ENCODE peak calls at places on chromosomes 1 and 21, in nine cellular contexts. M, W, K, J, P, Z, Y, R and S are unnamed samples.

GRCh38 chr1:106465666-106466065 is 590.8 kb upstream of the PRMT6 start:
- DNase-seq in M (no peak), W (no peak), K (no peak), J (no peak), P (no peak), Z (no peak), Y (no peak), R (no peak), S (no peak)

GRCh38 chr1:179825798-179826460 is 51.7 kb downstream of the TOR1AIP2 start:
- DNase-seq in M (no peak), W (no peak), K (no peak), J (no peak), P (no peak), Z (no peak), Y (no peak), R (no peak), S (no peak)

GRCh38 chr1:102262994-102263393 is 266.3 kb upstream of the OLFM3 start:
- DNase-seq in M (no peak), W (no peak), K (no peak), J (no peak), P (no peak), Z (no peak), Y (no peak), R (no peak), S (no peak)

GRCh38 chr1:248404024-248404423 is 1.2 kb downstream of the OR2T1 start:
- DNase-seq in M (no peak), W (no peak), K (no peak), J (no peak), P (peak), Z (no peak), Y (no peak), R (peak), S (no peak)

GRCh38 chr1:199029401-199029800 is 390.6 kb downstream of the PTPRC start:
- DNase-seq in M (no peak), W (no peak), K (no peak), J (no peak), P (no peak), Z (no peak), Y (no peak), R (no peak), S (no peak)

GRCh38 chr1:29381426-29381825 is 145.1 kb downstream of the PTPRU start:
- DNase-seq in M (no peak), W (no peak), K (no peak), J (no peak), P (no peak), Z (no peak), Y (no peak), R (no peak), S (no peak)

GRCh38 chr21:33362044-33362555 is 37.3 kb downstream of the IFNAR1 start:
- DNase-seq in M (peak), W (no peak), K (no peak), J (no peak), P (no peak), Z (no peak), Y (peak), R (peak), S (no peak)

GRCh38 chr1:154849645-154850131 is 20.4 kb downstream of the KCNN3 start:
- DNase-seq in M (no peak), W (no peak), K (no peak), J (no peak), P (no peak), Z (no peak), Y (no peak), R (no peak), S (no peak)

GRCh38 chr21:38990424-38990794 is 184.7 kb downstream of the ETS2 start:
- DNase-seq in M (peak), W (no peak), K (no peak), J (no peak), P (no peak), Z (no peak), Y (no peak), R (no peak), S (no peak)

GRCh38 chr1:205073511-205073910 is 10.7 kb downstream of the TMEM81 start:
- DNase-seq in M (no peak), W (no peak), K (no peak), J (no peak), P (peak), Z (no peak), Y (no peak), R (no peak), S (no peak)